ENCODE peak calls at places on chromosomes 2 and 18, in four cellular contexts. One of them, this sample, is unnamed.

GRCh38 chr2:131047275-131047652 is 46.0 kb downstream of the FAM168B start:
- DNase-seq in PC-3: no peak
- DNase-seq in hepatocyte: no peak
- DNase-seq in HCT116: no peak
- DNase-seq in this sample: no peak

GRCh38 chr18:31232779-31233424 is 70.2 kb upstream of the DSC1 start:
- DNase-seq in PC-3: no peak
- DNase-seq in hepatocyte: no peak
- DNase-seq in HCT116: no peak
- DNase-seq in this sample: no peak

GRCh38 chr2:68715353-68716041 is 19.1 kb upstream of the ARHGAP25 start:
- DNase-seq in PC-3: peak; percentile 86
- DNase-seq in hepatocyte: peak; percentile 81
- DNase-seq in HCT116: peak; percentile 62
- DNase-seq in this sample: peak; percentile 91

GRCh38 chr2:179854891-179855290 is 6.5 kb downstream of the ZNF385B start:
- DNase-seq in PC-3: no peak
- DNase-seq in hepatocyte: no peak
- DNase-seq in HCT116: no peak
- DNase-seq in this sample: no peak

GRCh38 chr2:6052577-6052976 is 360.4 kb downstream of the SOX11 start:
- DNase-seq in PC-3: no peak
- DNase-seq in hepatocyte: no peak
- DNase-seq in HCT116: no peak
- DNase-seq in this sample: no peak

GRCh38 chr18:26386421-26386820 is 160.2 kb downstream of the TAF4B start:
- DNase-seq in PC-3: no peak
- DNase-seq in hepatocyte: no peak
- DNase-seq in HCT116: no peak
- DNase-seq in this sample: no peak

GRCh38 chr18:48735070-48735676 is 196.3 kb downstream of the CTIF start:
- DNase-seq in PC-3: peak; percentile 4
- DNase-seq in hepatocyte: no peak
- DNase-seq in HCT116: no peak
- DNase-seq in this sample: no peak

GRCh38 chr2:21740529-21740928 is 616.8 kb downstream of the TDRD15 start:
- DNase-seq in PC-3: no peak
- DNase-seq in hepatocyte: peak; percentile 32
- DNase-seq in HCT116: no peak
- DNase-seq in this sample: no peak

GRCh38 chr2:215952860-215953637 is 60.3 kb downstream of the MREG start:
- DNase-seq in PC-3: no peak
- DNase-seq in hepatocyte: no peak
- DNase-seq in HCT116: no peak
- DNase-seq in this sample: no peak

GRCh38 chr2:731711-732110 is 54.5 kb upstream of the TMEM18 start:
- DNase-seq in PC-3: no peak
- DNase-seq in hepatocyte: no peak
- DNase-seq in HCT116: no peak
- DNase-seq in this sample: no peak

GRCh38 chr2:24375349-24376087 is 15.2 kb upstream of the ITSN2 start:
- DNase-seq in PC-3: no peak
- DNase-seq in hepatocyte: no peak
- DNase-seq in HCT116: no peak
- DNase-seq in this sample: no peak

GRCh38 chr2:105237045-105237765 is 4.3 kb upstream of the GPR45 start:
- DNase-seq in PC-3: no peak
- DNase-seq in hepatocyte: no peak
- DNase-seq in HCT116: no peak
- DNase-seq in this sample: no peak

GRCh38 chr2:33145459-33145858 is 198.7 kb downstream of the LTBP1 start:
- DNase-seq in PC-3: no peak
- DNase-seq in hepatocyte: no peak
- DNase-seq in HCT116: no peak
- DNase-seq in this sample: no peak

GRCh38 chr18:22168360-22168921 is 948 bp upstream of the GATA6 start:
- DNase-seq in PC-3: peak; percentile 41
- DNase-seq in hepatocyte: peak; percentile 86
- DNase-seq in HCT116: no peak
- DNase-seq in this sample: no peak

GRCh38 chr2:8543412-8544167 is 138.3 kb upstream of the ID2 start:
- DNase-seq in PC-3: peak; percentile 78
- DNase-seq in hepatocyte: no peak
- DNase-seq in HCT116: no peak
- DNase-seq in this sample: peak; percentile 95

GRCh38 chr2:220847587-220847986 is 724.5 kb downstream of the EPHA4 start:
- DNase-seq in PC-3: peak; percentile 85
- DNase-seq in hepatocyte: peak; percentile 5
- DNase-seq in HCT116: no peak
- DNase-seq in this sample: no peak

GRCh38 chr2:159555651-159556392 is 60.5 kb downstream of the BAZ2B start:
- DNase-seq in PC-3: no peak
- DNase-seq in hepatocyte: no peak
- DNase-seq in HCT116: no peak
- DNase-seq in this sample: no peak

GRCh38 chr2:48251437-48252148 is 278.4 kb upstream of the STON1 start:
- DNase-seq in PC-3: no peak
- DNase-seq in hepatocyte: no peak
- DNase-seq in HCT116: no peak
- DNase-seq in this sample: no peak

GRCh38 chr2:221097568-221097915 is 474.6 kb downstream of the EPHA4 start:
- DNase-seq in PC-3: peak; percentile 80
- DNase-seq in hepatocyte: no peak
- DNase-seq in HCT116: no peak
- DNase-seq in this sample: no peak

GRCh38 chr18:28466213-28466612 is 289.3 kb upstream of the CDH2 start:
- DNase-seq in PC-3: no peak
- DNase-seq in hepatocyte: no peak
- DNase-seq in HCT116: no peak
- DNase-seq in this sample: no peak

GRCh38 chr2:28621172-28622100 is 125.6 kb downstream of the PLB1 start:
- DNase-seq in PC-3: peak; percentile 92
- DNase-seq in hepatocyte: peak; percentile 93
- DNase-seq in HCT116: peak; percentile 58
- DNase-seq in this sample: peak; percentile 21

GRCh38 chr2:168961450-168962229 is 60.5 kb downstream of the G6PC2 start:
- DNase-seq in PC-3: peak; percentile 92
- DNase-seq in hepatocyte: peak; percentile 87
- DNase-seq in HCT116: peak; percentile 79
- DNase-seq in this sample: peak; percentile 77

GRCh38 chr2:148020036-148020357 is 540 bp downstream of the ORC4 start:
- DNase-seq in PC-3: no peak
- DNase-seq in hepatocyte: no peak
- DNase-seq in HCT116: no peak
- DNase-seq in this sample: no peak

GRCh38 chr2:9836517-9836916 is 6.8 kb upstream of the TAF1B start:
- DNase-seq in PC-3: no peak
- DNase-seq in hepatocyte: no peak
- DNase-seq in HCT116: no peak
- DNase-seq in this sample: no peak
- H3K27ac ChIP-seq in PC-3: no peak overlapping the region
- H3K27ac ChIP-seq in hepatocyte: no peak overlapping the region
- H3K27ac ChIP-seq in HCT116: no peak overlapping the region
- H3K27ac ChIP-seq in this sample: no peak overlapping the region

GRCh38 chr18:63427566-63427965 is 5.3 kb upstream of the VPS4B start:
- DNase-seq in PC-3: peak; percentile 94
- DNase-seq in hepatocyte: peak; percentile 60
- DNase-seq in HCT116: peak; percentile 26
- DNase-seq in this sample: no peak
- TF ChIP-seq EZH2phosphoT487 in PC-3: no peak
- TF ChIP-seq EZH2phosphoT487 in hepatocyte: no peak
- TF ChIP-seq EZH2phosphoT487 in HCT116: no peak
- TF ChIP-seq EZH2phosphoT487 in this sample: no peak

DNA sequence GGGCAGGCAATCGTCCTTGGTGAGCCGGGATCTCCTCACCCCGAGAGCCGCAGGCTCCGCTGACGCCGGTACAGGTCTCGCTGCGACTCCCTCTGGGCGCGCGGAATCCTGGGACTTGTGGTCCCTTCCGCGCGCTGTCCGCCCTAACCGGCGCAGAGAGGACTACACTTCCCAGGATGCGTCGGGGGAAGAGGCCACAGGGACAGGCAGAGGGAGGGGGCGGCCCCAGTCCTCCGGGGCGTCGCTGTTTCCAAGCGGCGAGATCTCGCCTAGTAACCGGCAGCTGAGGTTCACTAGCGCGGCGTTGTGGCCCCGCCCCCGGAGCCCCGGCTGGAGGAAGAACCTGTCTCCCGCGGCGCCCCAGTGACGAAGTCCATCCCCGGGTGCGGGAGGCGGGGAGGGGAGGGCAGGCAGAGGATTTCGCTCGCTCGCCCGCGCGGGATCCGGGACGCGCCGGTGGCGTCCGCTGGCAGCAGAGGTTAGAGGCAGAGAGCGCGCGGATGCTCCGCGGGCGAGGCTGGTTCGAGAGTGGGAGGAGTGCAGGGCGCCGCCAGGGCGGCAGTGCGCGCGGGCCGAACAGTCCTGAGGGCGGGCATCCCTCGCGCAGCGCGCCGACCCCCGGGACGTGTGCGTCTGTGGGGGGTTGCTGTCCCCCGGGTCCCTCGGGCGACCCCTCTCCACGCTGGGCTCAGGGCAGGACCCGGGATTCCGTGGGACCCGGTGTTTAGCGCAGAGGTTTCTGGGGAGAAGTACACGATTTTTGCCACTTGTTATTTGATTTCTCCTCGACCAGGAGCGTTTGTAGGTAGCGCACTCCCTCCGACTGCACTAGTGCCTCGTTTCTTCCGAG is at the start of gene EML6:
- DNase-seq in PC-3: peak; percentile 99
- DNase-seq in hepatocyte: peak; percentile 99
- DNase-seq in HCT116: peak; percentile 96
- DNase-seq in this sample: peak; percentile 99
- TF ChIP-seq EZH2 in PC-3: no peak
- TF ChIP-seq EZH2 in hepatocyte: no peak
- TF ChIP-seq EZH2 in HCT116: no peak
- TF ChIP-seq EZH2 in this sample: no peak

GRCh38 chr18:3592864-3593263 is 142.9 kb downstream of the TGIF1 start:
- DNase-seq in PC-3: no peak
- DNase-seq in hepatocyte: no peak
- DNase-seq in HCT116: no peak
- DNase-seq in this sample: no peak
- H3K27ac ChIP-seq in PC-3: peak overlapping the region; percentile 99
- H3K27ac ChIP-seq in hepatocyte: peak overlapping the region; percentile 98
- H3K27ac ChIP-seq in HCT116: peak overlapping the region; percentile 100
- H3K27ac ChIP-seq in this sample: no peak overlapping the region

GRCh38 chr2:222941510-222942032 is 80.7 kb downstream of the ACSL3 start:
- DNase-seq in PC-3: peak; percentile 42
- DNase-seq in hepatocyte: no peak
- DNase-seq in HCT116: no peak
- DNase-seq in this sample: no peak
- TF ChIP-seq EZH2phosphoT487 in PC-3: no peak
- TF ChIP-seq EZH2phosphoT487 in hepatocyte: no peak
- TF ChIP-seq EZH2phosphoT487 in HCT116: no peak
- TF ChIP-seq EZH2phosphoT487 in this sample: no peak

DNA sequence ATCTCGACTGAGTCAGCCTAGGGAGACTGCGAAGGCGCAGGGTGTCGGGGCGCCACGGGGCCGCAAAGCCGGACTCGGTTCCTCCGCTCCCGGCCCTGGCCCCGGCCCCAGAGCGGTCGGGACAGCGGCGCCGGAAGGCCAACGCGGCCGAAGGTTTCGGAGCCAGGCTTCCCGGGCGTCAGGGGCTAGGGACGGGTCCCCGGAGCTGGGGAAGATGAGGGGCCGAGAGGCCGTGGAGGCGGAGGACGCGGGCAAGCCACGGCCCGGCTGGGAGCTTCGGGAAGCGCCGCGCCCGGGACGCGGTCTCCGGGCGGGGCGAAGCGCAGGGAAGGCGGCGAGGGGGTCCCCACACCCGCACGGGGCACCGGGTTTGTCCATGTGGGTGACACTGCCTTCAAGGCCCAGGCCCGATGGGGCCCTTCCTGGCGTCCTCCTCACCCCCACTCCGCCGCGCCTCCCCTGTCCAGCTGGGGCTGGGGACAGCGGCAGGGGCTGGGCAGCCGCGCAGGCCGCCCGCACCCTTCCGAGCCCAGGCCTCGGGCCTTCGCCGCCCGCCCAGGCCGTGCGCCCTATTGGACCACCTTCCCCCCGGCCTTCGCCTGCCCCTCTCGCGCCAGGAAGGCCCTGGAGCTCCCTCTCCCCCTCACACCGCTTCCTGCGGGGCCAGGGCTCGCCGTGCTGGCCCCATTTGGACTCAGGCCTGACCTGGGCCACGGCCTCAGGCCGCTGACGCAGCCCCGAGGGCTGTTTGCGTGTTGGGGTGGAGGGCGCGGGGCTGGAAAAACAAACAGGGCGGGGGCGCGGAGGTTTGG is 12.6 kb upstream of the SIX3 start:
- DNase-seq in PC-3: no peak
- DNase-seq in hepatocyte: no peak
- DNase-seq in HCT116: no peak
- DNase-seq in this sample: no peak
- TF ChIP-seq EZH2 in PC-3: no peak
- TF ChIP-seq EZH2 in hepatocyte: peak; percentile 98
- TF ChIP-seq EZH2 in HCT116: no peak
- TF ChIP-seq EZH2 in this sample: no peak

GRCh38 chr2:190791347-190791982 is 89.2 kb upstream of the GLS start:
- DNase-seq in PC-3: peak; percentile 63
- DNase-seq in hepatocyte: peak; percentile 39
- DNase-seq in HCT116: no peak
- DNase-seq in this sample: no peak
- H3K27ac ChIP-seq in PC-3: peak overlapping the region; percentile 65
- H3K27ac ChIP-seq in hepatocyte: peak overlapping the region; percentile 39
- H3K27ac ChIP-seq in HCT116: no peak overlapping the region
- H3K27ac ChIP-seq in this sample: no peak overlapping the region

DNA sequence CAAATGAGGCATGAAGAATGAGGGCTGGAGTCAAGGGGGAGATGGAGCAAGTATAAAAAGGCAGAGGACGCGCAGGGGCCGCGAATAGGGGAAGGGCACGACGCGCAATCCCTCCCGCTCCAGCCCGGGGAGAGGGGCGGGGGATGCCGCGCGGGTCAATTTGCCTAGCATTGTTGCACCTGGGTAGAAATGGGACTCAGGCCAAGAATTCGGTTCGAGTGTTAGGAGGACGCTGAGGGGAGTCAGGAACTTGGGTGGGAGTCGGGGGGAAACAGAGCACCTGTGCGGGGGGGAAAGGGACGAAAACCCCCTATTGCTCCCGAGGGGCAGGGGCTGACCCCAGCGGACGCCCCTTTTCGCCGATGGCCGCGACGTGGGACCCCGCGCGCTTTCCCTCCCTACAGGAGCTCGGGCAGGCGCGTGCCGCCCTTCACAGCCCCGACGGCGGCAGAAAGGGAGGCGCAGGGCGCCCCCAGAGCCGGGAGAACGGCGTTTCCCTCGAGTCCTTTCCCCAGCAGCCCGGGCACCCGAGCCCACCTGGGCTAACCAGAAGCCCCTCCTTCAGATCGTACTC is 425 bp downstream of the PAIP2B start:
- DNase-seq in PC-3: peak; percentile 29
- DNase-seq in hepatocyte: peak; percentile 55
- DNase-seq in HCT116: no peak
- DNase-seq in this sample: peak; percentile 11
- TF ChIP-seq EZH2phosphoT487 in PC-3: no peak
- TF ChIP-seq EZH2phosphoT487 in hepatocyte: no peak
- TF ChIP-seq EZH2phosphoT487 in HCT116: no peak
- TF ChIP-seq EZH2phosphoT487 in this sample: no peak